ENCODE peak calls at places on chromosomes 4 and X, in six cellular contexts. C is colonic mucosa; R is omental fat pad; N is M059J; T is activated T-helper 1 cell treated with anti-CD3 and anti-CD28 coated beads, Interleukin-2, amount 50 U/mL, for 16 hours; W is amniotic stem cell. G is an unnamed sample.

GRCh38 chr4:144709159-144709558 is 63.2 kb downstream of the HHIP start:
- DNase-seq in N (peak), T (no peak), R (no peak), C (no peak), W (no peak), G (no peak)

GRCh38 chr4:30822911-30823529 is 102.9 kb downstream of the PCDH7 start:
- DNase-seq in C (no peak), N (no peak), W (no peak), T (no peak), R (no peak), G (no peak)

GRCh38 chr4:60619531-60620305 is 580.4 kb upstream of the ADGRL3 start:
- DNase-seq in T (no peak), N (peak), R (no peak), W (no peak), C (no peak), G (no peak)

GRCh38 chr4:189143255-189143654 is 797.4 kb upstream of the FRG1 start:
- DNase-seq in W (peak), R (no peak), C (no peak), T (no peak), N (peak), G (no peak)

GRCh38 chr4:95284668-95285067 is 264.1 kb downstream of the UNC5C start:
- DNase-seq in T (no peak), N (no peak), R (no peak), C (no peak), W (no peak), G (no peak)

GRCh38 chr4:124206779-124207605 is 505.5 kb downstream of the ANKRD50 start:
- DNase-seq in W (no peak), N (peak), C (no peak), R (no peak), T (no peak), G (no peak)

GRCh38 chrX:10052906-10053625 is 85.9 kb downstream of the CLDN34 start:
- DNase-seq in N (peak), R (no peak), C (no peak), W (no peak), T (no peak), G (no peak)

GRCh38 chrX:17590892-17591740 is 146.2 kb upstream of the SCML1 start:
- DNase-seq in N (peak), R (no peak), W (peak), T (no peak), C (peak), G (no peak)

GRCh38 chrX:47704736-47705135 is 45.8 kb upstream of the UXT start:
- DNase-seq in N (no peak), C (no peak), W (no peak), T (no peak), R (no peak), G (no peak)

GRCh38 chrX:43717161-43717560 is 61.1 kb downstream of the MAOA start:
- DNase-seq in T (no peak), R (no peak), W (no peak), C (no peak), N (peak), G (no peak)

GRCh38 chr4:7070729-7071511 is 3.1 kb upstream of the GRPEL1 start:
- DNase-seq in C (peak), N (peak), W (peak), T (peak), R (peak), G (peak)

GRCh38 chrX:31706456-31706855 is 634.6 kb upstream of the FTHL17 start:
- DNase-seq in N (peak), R (no peak), W (no peak), T (no peak), C (no peak), G (no peak)

GRCh38 chrX:71100581-71101505 is 5.2 kb downstream of the FOXO4 start:
- DNase-seq in N (no peak), T (no peak), C (no peak), W (no peak), R (peak), G (no peak)

GRCh38 chrX:116198810-116199209 is 28.3 kb downstream of the AGTR2 start:
- DNase-seq in R (no peak), C (no peak), W (no peak), T (no peak), N (peak), G (no peak)

GRCh38 chr4:183435803-183436202 is 8.6 kb upstream of the CDKN2AIP start:
- DNase-seq in C (peak), N (no peak), W (no peak), T (no peak), R (no peak), G (no peak)

GRCh38 chr4:7747062-7747385 is 192.6 kb downstream of the AFAP1 start:
- DNase-seq in N (no peak), R (no peak), C (no peak), W (no peak), T (no peak), G (no peak)

GRCh38 chr4:67608047-67608446 is 49.5 kb downstream of the STAP1 start:
- DNase-seq in C (no peak), R (no peak), T (no peak), N (no peak), W (no peak), G (no peak)

GRCh38 chrX:8288590-8288989 is 117.5 kb upstream of the VCX2 start:
- DNase-seq in W (no peak), N (no peak), T (no peak), C (no peak), R (no peak), G (no peak)